ENCODE peak calls at places on chromosome 17, in six cellular contexts. Z is HCT116; H is upper lobe of right lung; C is CD8-positive, alpha-beta T cell; X is fibroblast of lung; Q is CD4-positive, CD25-positive, alpha-beta regulatory T cell. W is an unnamed sample.

GRCh38 chr17:37160940-37161339 is 212.2 kb downstream of the AATF start:
- DNase-seq in Z (no peak), H (no peak), C (no peak), X (peak), Q (no peak), W (no peak)

GRCh38 chr17:8120520-8121443 is 2.5 kb upstream of the ALOXE3 start:
- DNase-seq in Z (peak), H (peak), C (peak), X (no peak), Q (peak), W (no peak)

GRCh38 chr17:81049973-81050551 is 15.1 kb downstream of the BAIAP2 start:
- DNase-seq in Z (peak), H (peak), C (no peak), X (peak), Q (no peak), W (no peak)

GRCh38 chr17:50903604-50904521 is 37.7 kb upstream of the TOB1 start:
- DNase-seq in Z (no peak), H (no peak), C (peak), X (peak), Q (peak), W (no peak)

GRCh38 chr17:2071421-2072281 is 16.7 kb downstream of the HIC1 start:
- DNase-seq in Z (no peak), H (peak), C (no peak), X (peak), Q (no peak), W (no peak)

GRCh38 chr17:40993856-40994255 is at the start of gene KRTAP3-3:
- DNase-seq in Z (no peak), H (no peak), C (no peak), X (no peak), Q (no peak), W (no peak)

GRCh38 chr17:43787728-43788127 is 7.5 kb downstream of the CFAP97D1 start:
- DNase-seq in Z (no peak), H (no peak), C (no peak), X (no peak), Q (no peak), W (no peak)

GRCh38 chr17:14630025-14630424 is 329.1 kb downstream of the HS3ST3B1 start:
- DNase-seq in Z (no peak), H (no peak), C (no peak), X (no peak), Q (no peak), W (no peak)

GRCh38 chr17:80746262-80746935 is 201.8 kb downstream of the RPTOR start:
- DNase-seq in Z (no peak), H (no peak), C (no peak), X (no peak), Q (no peak), W (no peak)

GRCh38 chr17:68544111-68544510 is 31.9 kb downstream of the PRKAR1A start:
- DNase-seq in Z (no peak), H (no peak), C (no peak), X (no peak), Q (no peak), W (no peak)

DNA sequence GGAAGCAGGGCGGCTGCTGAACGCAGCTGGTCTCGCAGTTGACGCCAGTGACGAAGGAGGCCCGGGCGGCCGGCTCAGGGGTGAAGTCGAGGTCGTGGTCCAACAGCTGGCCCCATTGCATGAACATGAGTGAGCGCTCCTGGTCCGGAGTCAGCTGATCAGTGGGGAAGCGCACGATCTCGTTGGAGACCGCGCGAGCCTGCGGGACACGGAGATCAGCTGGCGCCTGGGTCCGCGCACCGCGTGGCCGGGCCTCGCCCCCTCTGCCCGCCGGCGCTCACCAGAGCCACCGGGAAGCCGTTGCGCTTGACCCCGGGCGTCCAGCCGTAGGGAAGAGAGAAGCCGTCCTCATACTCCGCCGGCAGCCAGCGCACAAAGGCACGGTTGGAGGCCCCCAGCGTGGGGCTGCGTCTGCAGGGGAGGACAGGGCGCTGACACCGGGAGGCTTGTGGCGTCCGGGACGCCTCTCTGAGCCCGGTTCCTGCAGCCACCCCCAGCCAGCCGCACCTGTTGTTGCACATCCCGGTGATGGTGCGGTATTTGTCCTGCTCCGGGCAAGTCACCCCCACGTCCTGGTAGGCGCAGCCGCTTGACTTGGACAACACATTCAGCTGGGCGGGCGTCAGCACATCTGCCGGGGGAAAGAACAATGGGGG is 1.6 kb downstream of the MPO start:
- DNase-seq in Z (no peak), H (peak), C (no peak), X (peak), Q (no peak), W (no peak)
- H3K4me3 ChIP-seq in Z (no peak), H (peak), C (no peak), X (no peak), Q (no peak), W (no peak)

GRCh38 chr17:39619786-39620101 is 7.0 kb upstream of the PPP1R1B start:
- DNase-seq in Z (no peak), H (no peak), C (no peak), X (no peak), Q (no peak), W (no peak)

GRCh38 chr17:39618252-39618913 is 8.4 kb upstream of the PPP1R1B start:
- DNase-seq in Z (no peak), H (no peak), C (no peak), X (no peak), Q (no peak), W (no peak)

GRCh38 chr17:39617446-39618251 is 9.1 kb upstream of the PPP1R1B start:
- DNase-seq in Z (no peak), H (peak), C (peak), X (peak), Q (peak), W (no peak)

GRCh38 chr17:39617100-39617445 is 9.4 kb upstream of the NEUROD2 start:
- DNase-seq in Z (no peak), H (no peak), C (no peak), X (no peak), Q (no peak), W (no peak)

GRCh38 chr17:39618956-39619785 is 7.6 kb upstream of the PPP1R1B start:
- DNase-seq in Z (no peak), H (no peak), C (no peak), X (no peak), Q (no peak), W (no peak)
- H3K4me3 ChIP-seq in Z (peak), H (peak), C (no peak), X (no peak), Q (no peak), W (peak)

GRCh38 chr17:74357466-74357809 is 4.2 kb downstream of the BTBD17 start:
- DNase-seq in Z (no peak), H (no peak), C (no peak), X (no peak), Q (no peak), W (no peak)
- H3K4me3 ChIP-seq in Z (no peak), H (no peak), C (no peak), X (no peak), Q (no peak), W (no peak)

DNA sequence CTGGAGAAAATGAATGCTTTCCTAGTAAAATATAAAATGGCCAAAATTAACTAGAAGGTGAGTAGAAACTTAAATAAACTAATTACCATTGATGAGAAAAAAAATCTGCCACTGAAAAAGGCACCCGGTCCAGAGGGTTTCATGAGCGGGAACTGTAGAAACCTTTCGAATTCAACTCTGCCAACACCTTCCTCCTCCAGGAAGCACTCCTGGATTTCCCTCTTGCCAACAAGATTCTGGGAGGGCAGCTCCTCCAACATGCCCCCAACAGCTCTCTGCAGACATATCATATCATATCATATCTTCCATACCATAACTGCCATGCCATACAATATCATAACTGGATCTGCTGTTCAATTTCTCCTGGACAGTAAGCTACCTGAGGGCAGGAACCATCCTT is 9.4 kb downstream of the ARHGAP27 start:
- DNase-seq in Z (no peak), H (no peak), C (no peak), X (no peak), Q (no peak), W (no peak)
- H3K4me3 ChIP-seq in Z (no peak), H (no peak), C (no peak), X (no peak), Q (no peak), W (no peak)

GRCh38 chr17:64387145-64387473 is 3.6 kb downstream of the PECAM1 start:
- DNase-seq in Z (no peak), H (peak), C (no peak), X (no peak), Q (no peak), W (no peak)
- H3K4me3 ChIP-seq in Z (no peak), H (peak), C (no peak), X (no peak), Q (no peak), W (no peak)

GRCh38 chr17:65029605-65030308 is 26.8 kb downstream of the GNA13 start:
- DNase-seq in Z (no peak), H (no peak), C (no peak), X (no peak), Q (no peak), W (no peak)

GRCh38 chr17:65025288-65025687 is 31.3 kb downstream of the GNA13 start:
- DNase-seq in Z (no peak), H (no peak), C (no peak), X (no peak), Q (no peak), W (no peak)

GRCh38 chr17:65028537-65028843 is 28.1 kb downstream of the GNA13 start:
- DNase-seq in Z (no peak), H (no peak), C (no peak), X (no peak), Q (no peak), W (no peak)

GRCh38 chr17:65030618-65031017 is 25.9 kb downstream of the GNA13 start:
- DNase-seq in Z (no peak), H (no peak), C (no peak), X (no peak), Q (no peak), W (no peak)

DNA sequence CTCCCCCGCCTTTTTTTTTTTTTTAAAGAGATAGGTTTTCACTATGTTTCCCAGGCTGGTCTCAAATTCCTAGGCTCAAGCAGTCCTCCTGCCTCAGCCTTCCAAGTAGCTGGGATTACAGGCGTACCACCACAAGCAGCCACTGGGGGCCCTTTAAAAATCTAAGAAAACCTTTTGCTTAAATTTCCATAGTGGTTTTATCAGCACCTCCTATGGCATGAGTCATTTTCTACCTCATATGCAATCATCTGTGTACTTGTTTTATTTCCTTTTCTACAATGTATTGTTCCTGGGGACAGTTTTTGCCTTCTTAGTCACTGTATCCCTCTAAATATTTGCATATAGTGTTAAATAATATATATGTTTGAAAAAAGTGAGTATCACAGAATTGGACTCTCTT is 29.2 kb downstream of the GNA13 start:
- DNase-seq in Z (peak), H (no peak), C (peak), X (peak), Q (peak), W (no peak)
- H3K4me3 ChIP-seq in Z (no peak), H (no peak), C (no peak), X (no peak), Q (peak), W (no peak)

GRCh38 chr17:55758171-55758570 is 7.3 kb downstream of the PCTP start:
- DNase-seq in Z (no peak), H (no peak), C (no peak), X (no peak), Q (no peak), W (no peak)

GRCh38 chr17:55760643-55761355 is 9.9 kb downstream of the PCTP start:
- DNase-seq in Z (no peak), H (no peak), C (no peak), X (no peak), Q (no peak), W (no peak)

GRCh38 chr17:55751720-55752250 is 934 bp downstream of the PCTP start:
- DNase-seq in Z (no peak), H (no peak), C (no peak), X (no peak), Q (no peak), W (no peak)

GRCh38 chr17:55757659-55758058 is 6.8 kb downstream of the PCTP start:
- DNase-seq in Z (no peak), H (no peak), C (no peak), X (no peak), Q (no peak), W (no peak)

DNA sequence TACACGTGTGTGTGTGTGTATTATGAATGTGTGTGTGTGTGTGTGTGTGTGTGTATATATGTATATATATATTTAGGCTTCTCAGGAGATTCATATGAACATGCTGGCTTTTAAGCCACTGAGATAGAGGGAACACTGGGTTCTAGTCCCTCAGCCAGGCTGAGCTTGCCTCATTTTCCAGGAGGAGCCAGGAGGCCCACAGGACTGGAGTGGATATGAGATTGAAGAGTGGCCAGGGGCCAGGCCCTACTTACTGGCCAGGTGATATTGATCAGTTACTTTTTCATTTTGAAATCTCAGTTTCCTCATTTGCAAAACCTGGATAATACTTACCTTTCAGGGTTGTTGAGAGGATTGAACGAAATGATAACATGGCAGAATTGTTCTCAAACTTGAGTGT is 5.8 kb downstream of the PCTP start:
- DNase-seq in Z (no peak), H (no peak), C (no peak), X (no peak), Q (no peak), W (no peak)
- H3K4me3 ChIP-seq in Z (no peak), H (no peak), C (no peak), X (no peak), Q (no peak), W (no peak)